ENCODE peak calls at places on chromosome 15, in six cellular contexts. One of them, this sample, is unnamed. For H3K79me1, the result is how much of the 10 kb centered on the place peaks cover.

GRCh38 chr15:37789392-37789776 is 145.1 kb upstream of the TMCO5A start:
- DNase-seq in H1: no peak
- DNase-seq in IMR-90: no peak
- DNase-seq in mesendoderm: no peak
- DNase-seq in neuronal stem cell: no peak
- DNase-seq in mesenchymal stem cell: no peak
- DNase-seq in this sample: no peak

GRCh38 chr15:34682673-34683072 is 72.1 kb downstream of the GJD2 start:
- DNase-seq in mesenchymal stem cell: no peak
- DNase-seq in IMR-90: peak
- DNase-seq in neuronal stem cell: no peak
- DNase-seq in H1: no peak
- DNase-seq in mesendoderm: no peak
- DNase-seq in this sample: no peak

GRCh38 chr15:51189579-51190397 is 95.1 kb upstream of the TNFAIP8L3 start:
- DNase-seq in H1: no peak
- DNase-seq in mesendoderm: no peak
- DNase-seq in mesenchymal stem cell: no peak
- DNase-seq in neuronal stem cell: no peak
- DNase-seq in IMR-90: no peak
- DNase-seq in this sample: peak

GRCh38 chr15:63420333-63420741 is 38.7 kb upstream of the CA12 start:
- DNase-seq in H1: no peak
- DNase-seq in mesenchymal stem cell: peak
- DNase-seq in IMR-90: peak
- DNase-seq in mesendoderm: peak
- DNase-seq in neuronal stem cell: no peak
- DNase-seq in this sample: no peak

GRCh38 chr15:48392356-48392755 is 61.1 kb downstream of the DUT start:
- DNase-seq in mesenchymal stem cell: no peak
- DNase-seq in IMR-90: no peak
- DNase-seq in neuronal stem cell: no peak
- DNase-seq in mesendoderm: no peak
- DNase-seq in H1: no peak
- DNase-seq in this sample: no peak

GRCh38 chr15:90872481-90873184 is 4.2 kb downstream of the FURIN start:
- DNase-seq in mesendoderm: peak
- DNase-seq in H1: no peak
- DNase-seq in mesenchymal stem cell: peak
- DNase-seq in neuronal stem cell: no peak
- DNase-seq in IMR-90: peak
- DNase-seq in this sample: peak

GRCh38 chr15:65954289-65954741 is 85.0 kb downstream of the RAB11A start:
- DNase-seq in mesenchymal stem cell: no peak
- DNase-seq in mesendoderm: peak
- DNase-seq in H1: peak
- DNase-seq in neuronal stem cell: no peak
- DNase-seq in IMR-90: peak
- DNase-seq in this sample: no peak

GRCh38 chr15:54029076-54029475 is 50.8 kb downstream of the UNC13C start:
- DNase-seq in mesenchymal stem cell: no peak
- DNase-seq in H1: no peak
- DNase-seq in neuronal stem cell: no peak
- DNase-seq in IMR-90: no peak
- DNase-seq in mesendoderm: no peak
- DNase-seq in this sample: peak

GRCh38 chr15:39918688-39919385 is 1.2 kb downstream of the GPR176 start:
- DNase-seq in H1: no peak
- DNase-seq in neuronal stem cell: no peak
- DNase-seq in IMR-90: peak
- DNase-seq in mesendoderm: no peak
- DNase-seq in mesenchymal stem cell: peak
- DNase-seq in this sample: peak

GRCh38 chr15:86595741-86596140 is 516.1 kb downstream of the AGBL1 start:
- DNase-seq in neuronal stem cell: no peak
- DNase-seq in H1: no peak
- DNase-seq in mesendoderm: no peak
- DNase-seq in mesenchymal stem cell: no peak
- DNase-seq in IMR-90: no peak
- DNase-seq in this sample: no peak

GRCh38 chr15:40891810-40892448 is 2.3 kb upstream of the VPS18 start:
- DNase-seq in mesenchymal stem cell: peak
- DNase-seq in mesendoderm: peak
- DNase-seq in IMR-90: peak
- DNase-seq in H1: no peak
- DNase-seq in neuronal stem cell: no peak
- DNase-seq in this sample: peak

GRCh38 chr15:79179108-79179561 is 88.6 kb upstream of the RASGRF1 start:
- DNase-seq in mesenchymal stem cell: peak
- DNase-seq in H1: no peak
- DNase-seq in IMR-90: peak
- DNase-seq in mesendoderm: peak
- DNase-seq in neuronal stem cell: no peak
- DNase-seq in this sample: peak

GRCh38 chr15:40322531-40323238 is 807 bp upstream of the INAFM2 start:
- DNase-seq in H1: no peak
- DNase-seq in mesenchymal stem cell: peak
- DNase-seq in IMR-90: no peak
- DNase-seq in neuronal stem cell: no peak
- DNase-seq in mesendoderm: peak
- DNase-seq in this sample: no peak

GRCh38 chr15:35933531-35933930 is 387.6 kb upstream of the DPH6 start:
- DNase-seq in mesendoderm: no peak
- DNase-seq in mesenchymal stem cell: no peak
- DNase-seq in H1: no peak
- DNase-seq in neuronal stem cell: no peak
- DNase-seq in IMR-90: no peak
- DNase-seq in this sample: peak

GRCh38 chr15:60652245-60652644 is 173.3 kb upstream of the ICE2 start:
- DNase-seq in mesenchymal stem cell: no peak
- DNase-seq in mesendoderm: no peak
- DNase-seq in IMR-90: no peak
- DNase-seq in neuronal stem cell: no peak
- DNase-seq in H1: no peak
- DNase-seq in this sample: no peak

GRCh38 chr15:65184305-65184943 is 718 bp downstream of the CLPX start:
- DNase-seq in mesendoderm: peak
- DNase-seq in H1: no peak
- DNase-seq in neuronal stem cell: peak
- DNase-seq in mesenchymal stem cell: peak
- DNase-seq in IMR-90: peak
- DNase-seq in this sample: peak

GRCh38 chr15:68572309-68572708 is 6.5 kb upstream of the CORO2B start:
- DNase-seq in IMR-90: no peak
- DNase-seq in H1: no peak
- DNase-seq in mesenchymal stem cell: no peak
- DNase-seq in neuronal stem cell: no peak
- DNase-seq in mesendoderm: no peak
- DNase-seq in this sample: no peak

DNA sequence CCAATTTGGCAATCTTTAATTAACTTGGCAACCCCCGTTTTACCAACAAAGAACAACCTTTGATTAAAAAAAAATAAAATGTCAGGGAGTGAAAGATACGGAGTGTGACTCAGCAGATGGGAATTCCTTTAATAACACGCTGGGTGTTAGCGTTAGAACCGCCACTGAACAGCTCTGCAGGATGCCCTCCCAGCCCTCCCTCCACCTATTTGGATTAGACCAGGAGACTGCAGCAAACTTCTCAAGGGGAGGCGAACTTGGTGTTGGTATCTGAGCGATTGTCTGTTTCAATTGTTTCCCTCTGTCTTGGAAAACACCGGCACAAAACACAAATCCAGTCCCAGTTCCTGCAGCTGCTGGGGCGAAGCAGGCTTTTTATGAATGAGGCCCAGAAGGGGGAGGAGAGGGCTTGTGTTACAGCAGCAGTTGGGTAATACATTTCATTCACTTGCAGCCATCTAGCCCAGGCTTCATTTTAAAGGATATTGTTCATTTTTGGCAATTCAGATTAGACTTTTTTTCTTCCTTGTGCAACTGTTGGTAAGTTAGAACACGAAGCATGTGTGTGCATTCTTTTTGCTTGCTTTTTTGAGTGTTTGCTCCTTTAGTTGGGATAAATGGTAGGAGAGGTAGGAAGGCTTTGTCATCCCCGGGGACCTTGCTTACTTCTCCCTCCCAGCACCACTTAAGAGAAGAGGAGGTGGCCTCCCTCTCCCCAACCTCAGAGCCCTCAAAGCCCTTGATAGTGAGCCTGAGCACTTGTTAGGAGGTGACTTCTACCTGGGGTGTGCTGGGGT is 152.3 kb downstream of the IGF1R start:
- DNase-seq in H1: peak
- DNase-seq in IMR-90: peak
- DNase-seq in neuronal stem cell: peak
- DNase-seq in mesenchymal stem cell: peak
- DNase-seq in mesendoderm: peak
- DNase-seq in this sample: peak
- H3K27ac ChIP-seq in H1: peak
- H3K27ac ChIP-seq in IMR-90: peak
- H3K27ac ChIP-seq in neuronal stem cell: peak
- H3K27ac ChIP-seq in mesenchymal stem cell: peak
- H3K27ac ChIP-seq in mesendoderm: peak
- H3K27ac ChIP-seq in this sample: no peak

GRCh38 chr15:76994971-76995945 is at the start of gene PSTPIP1:
- DNase-seq in neuronal stem cell: no peak
- DNase-seq in H1: no peak
- DNase-seq in mesendoderm: no peak
- DNase-seq in mesenchymal stem cell: no peak
- DNase-seq in IMR-90: no peak
- DNase-seq in this sample: no peak

GRCh38 chr15:76996526-76997401 is 1.8 kb downstream of the PSTPIP1 start:
- DNase-seq in H1: no peak
- DNase-seq in neuronal stem cell: no peak
- DNase-seq in IMR-90: peak
- DNase-seq in mesenchymal stem cell: no peak
- DNase-seq in mesendoderm: no peak
- DNase-seq in this sample: no peak

GRCh38 chr15:76994496-76994895 is 430 bp upstream of the PSTPIP1 start:
- DNase-seq in IMR-90: no peak
- DNase-seq in mesenchymal stem cell: no peak
- DNase-seq in neuronal stem cell: no peak
- DNase-seq in H1: no peak
- DNase-seq in mesendoderm: no peak
- DNase-seq in this sample: no peak

GRCh38 chr15:76994001-76994400 is 925 bp upstream of the PSTPIP1 start:
- DNase-seq in neuronal stem cell: no peak
- DNase-seq in H1: no peak
- DNase-seq in mesendoderm: no peak
- DNase-seq in mesenchymal stem cell: no peak
- DNase-seq in IMR-90: no peak
- DNase-seq in this sample: no peak

GRCh38 chr15:76996076-76996525 is 1.2 kb downstream of the PSTPIP1 start:
- DNase-seq in IMR-90: no peak
- DNase-seq in neuronal stem cell: no peak
- DNase-seq in mesenchymal stem cell: no peak
- DNase-seq in mesendoderm: no peak
- DNase-seq in H1: no peak
- DNase-seq in this sample: no peak
- H3K4me3 ChIP-seq in IMR-90: no peak
- H3K4me3 ChIP-seq in neuronal stem cell: no peak
- H3K4me3 ChIP-seq in mesenchymal stem cell: no peak
- H3K4me3 ChIP-seq in mesendoderm: no peak
- H3K4me3 ChIP-seq in H1: no peak
- H3K4me3 ChIP-seq in this sample: no peak

DNA sequence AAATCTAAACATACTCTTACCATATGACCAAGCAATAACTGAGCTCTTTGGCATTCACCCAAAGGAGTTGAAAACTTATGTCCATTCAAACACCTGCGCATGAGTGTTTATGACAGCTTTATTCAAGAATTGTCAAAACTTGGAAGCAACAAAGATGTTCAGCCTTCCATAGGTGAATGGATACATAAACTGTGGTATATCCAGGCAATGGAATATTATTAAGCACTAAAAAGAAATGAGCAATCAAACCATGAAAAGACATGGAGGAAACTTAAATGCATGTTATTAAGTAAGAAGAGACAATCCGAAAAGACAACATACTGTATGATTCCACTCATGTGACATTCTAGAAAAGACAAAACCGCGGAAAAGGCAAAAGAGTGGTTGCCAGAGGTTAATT is 312.0 kb upstream of the TMC3 start:
- DNase-seq in IMR-90: no peak
- DNase-seq in H1: no peak
- DNase-seq in mesenchymal stem cell: no peak
- DNase-seq in mesendoderm: no peak
- DNase-seq in neuronal stem cell: no peak
- DNase-seq in this sample: no peak
- H3K79me1 ChIP-seq in IMR-90: under half
- H3K79me1 ChIP-seq in H1: under half
- H3K79me1 ChIP-seq in mesenchymal stem cell: under half
- H3K79me1 ChIP-seq in mesendoderm: under half
- H3K79me1 ChIP-seq in neuronal stem cell: under half
- H3K79me1 ChIP-seq in this sample: under half

GRCh38 chr15:95875141-95875643 is 455.3 kb upstream of the NR2F2 start:
- DNase-seq in H1: no peak
- DNase-seq in mesenchymal stem cell: no peak
- DNase-seq in IMR-90: no peak
- DNase-seq in neuronal stem cell: no peak
- DNase-seq in mesendoderm: no peak
- DNase-seq in this sample: peak
- H3K27ac ChIP-seq in H1: no peak
- H3K27ac ChIP-seq in mesenchymal stem cell: no peak
- H3K27ac ChIP-seq in IMR-90: no peak
- H3K27ac ChIP-seq in neuronal stem cell: no peak
- H3K27ac ChIP-seq in mesendoderm: no peak
- H3K27ac ChIP-seq in this sample: peak

DNA sequence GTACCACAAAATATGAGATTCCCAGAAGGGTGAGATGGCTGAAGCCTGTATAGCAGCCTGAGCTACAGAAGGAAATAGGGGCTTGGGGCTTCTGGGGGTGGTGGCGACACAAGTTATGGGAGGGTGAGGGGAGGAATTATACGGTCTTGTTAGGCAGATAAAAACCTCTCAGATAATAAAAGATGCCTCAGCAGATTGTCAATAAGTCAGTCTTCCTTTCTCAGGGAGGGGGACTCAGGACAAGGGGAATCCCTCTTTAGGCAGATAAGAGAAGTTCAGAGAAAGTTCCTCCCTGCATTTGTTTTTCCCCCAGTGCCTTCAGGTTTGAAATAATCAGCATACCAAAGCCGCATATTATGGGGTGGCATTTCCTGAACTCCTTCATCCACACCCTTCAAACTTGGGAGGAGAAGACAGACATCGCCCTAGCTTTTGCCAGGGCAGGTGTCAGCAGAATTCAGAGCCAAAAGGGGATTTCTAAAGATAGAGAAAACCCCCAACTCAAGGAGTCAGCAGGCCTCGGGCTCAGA is 8.4 kb downstream of the PPCDC start:
- DNase-seq in neuronal stem cell: no peak
- DNase-seq in mesenchymal stem cell: no peak
- DNase-seq in H1: no peak
- DNase-seq in IMR-90: no peak
- DNase-seq in mesendoderm: peak
- DNase-seq in this sample: no peak
- H3K4me3 ChIP-seq in neuronal stem cell: no peak
- H3K4me3 ChIP-seq in mesenchymal stem cell: no peak
- H3K4me3 ChIP-seq in H1: no peak
- H3K4me3 ChIP-seq in IMR-90: no peak
- H3K4me3 ChIP-seq in mesendoderm: no peak
- H3K4me3 ChIP-seq in this sample: no peak